ENCODE peak calls at places on chromosomes 12 and 14, in seven cellular contexts. K, Z, F, R, V, U and S are unnamed samples.

GRCh38 chr12:66189476-66189823 is 436 bp downstream of the IRAK3 start:
- DNase-seq in K (peak), Z (no peak), F (no peak), R (no peak), V (no peak), U (no peak), S (no peak)

GRCh38 chr14:24329736-24330135 is 5.1 kb downstream of the ADCY4 start:
- DNase-seq in K (no peak), Z (no peak), F (no peak), R (no peak), V (peak), U (no peak), S (no peak)

GRCh38 chr12:87518508-87518907 is 510.7 kb downstream of the C12orf50 start:
- DNase-seq in K (peak), Z (no peak), F (no peak), R (no peak), V (no peak), U (no peak), S (no peak)

GRCh38 chr14:65128096-65128495 is 25.8 kb upstream of the MAX start:
- DNase-seq in K (peak), Z (no peak), F (no peak), R (no peak), V (no peak), U (no peak), S (no peak)

GRCh38 chr12:24750263-24750662 is 198.6 kb downstream of the BCAT1 start:
- DNase-seq in K (no peak), Z (no peak), F (no peak), R (no peak), V (no peak), U (no peak), S (peak)

GRCh38 chr12:55296469-55296868 is at the start of gene OR6C6:
- DNase-seq in K (no peak), Z (no peak), F (no peak), R (no peak), V (no peak), U (no peak), S (no peak)

GRCh38 chr12:120847392-120848157 is 56.6 kb downstream of the SPPL3 start:
- DNase-seq in K (peak), Z (no peak), F (peak), R (no peak), V (no peak), U (no peak), S (no peak)

GRCh38 chr12:124369901-124370378 is 75.0 kb downstream of the RFLNA start:
- DNase-seq in K (no peak), Z (no peak), F (no peak), R (no peak), V (no peak), U (no peak), S (no peak)

GRCh38 chr12:111597731-111598636 is 1.1 kb downstream of the ATXN2 start:
- DNase-seq in K (no peak), Z (peak), F (peak), R (no peak), V (peak), U (no peak), S (peak)

GRCh38 chr14:100187247-100187833 is 27.9 kb upstream of the DEGS2 start:
- DNase-seq in K (no peak), Z (no peak), F (no peak), R (no peak), V (no peak), U (no peak), S (no peak)

GRCh38 chr14:100712490-100712889 is 14.2 kb upstream of the DLK1 start:
- DNase-seq in K (no peak), Z (no peak), F (no peak), R (no peak), V (no peak), U (no peak), S (no peak)

GRCh38 chr12:38721611-38722252 is 183.7 kb downstream of the CPNE8 start:
- DNase-seq in K (no peak), Z (no peak), F (no peak), R (no peak), V (no peak), U (no peak), S (no peak)

GRCh38 chr12:3964404-3964803 is 91.2 kb upstream of the PARP11 start:
- DNase-seq in K (peak), Z (no peak), F (no peak), R (no peak), V (no peak), U (no peak), S (no peak)

GRCh38 chr14:91297081-91297711 is 52.7 kb upstream of the GPR68 start:
- DNase-seq in K (no peak), Z (no peak), F (no peak), R (no peak), V (no peak), U (no peak), S (no peak)

GRCh38 chr12:28424965-28425364 is 234.7 kb downstream of the CCDC91 start:
- DNase-seq in K (peak), Z (peak), F (no peak), R (no peak), V (no peak), U (no peak), S (peak)

GRCh38 chr14:23437142-23438129 is 2.0 kb upstream of the MYH7 start:
- DNase-seq in K (no peak), Z (no peak), F (no peak), R (no peak), V (no peak), U (no peak), S (no peak)

GRCh38 chr14:79278286-79278797 is 933.0 kb downstream of the DIO2 start:
- DNase-seq in K (no peak), Z (no peak), F (no peak), R (no peak), V (no peak), U (no peak), S (no peak)

GRCh38 chr14:58566979-58567378 is 70.8 kb upstream of the DACT1 start:
- DNase-seq in K (no peak), Z (no peak), F (no peak), R (no peak), V (no peak), U (no peak), S (no peak)

GRCh38 chr14:56237398-56237797 is 119.2 kb downstream of the PELI2 start:
- DNase-seq in K (no peak), Z (no peak), F (no peak), R (no peak), V (no peak), U (no peak), S (no peak)

GRCh38 chr14:63046339-63047268 is 1.3 kb upstream of the KCNH5 start:
- DNase-seq in K (no peak), Z (no peak), F (no peak), R (no peak), V (no peak), U (no peak), S (peak)